ENCODE peak calls at places on chromosomes 6 and 20, in nine cellular contexts. C, O, K, W, G, Y, B, Z and V are unnamed samples.

GRCh38 chr6:15922510-15923307 is 206.2 kb upstream of the MYLIP start:
- DNase-seq in B (no peak), Y (no peak), W (no peak), G (no peak), Z (no peak), O (no peak), C (no peak), K (no peak), V (peak; percentile 53)

GRCh38 chr20:4021905-4022304 is 6.5 kb upstream of the RNF24 start:
- DNase-seq in O (no peak), B (no peak), W (no peak), Z (no peak), C (no peak), Y (no peak), K (no peak), G (no peak), V (no peak)

GRCh38 chr6:169235286-169235685 is 18.4 kb downstream of the THBS2 start:
- DNase-seq in Y (no peak), O (no peak), W (no peak), C (no peak), G (no peak), Z (no peak), K (no peak), B (no peak), V (peak; percentile 10)

GRCh38 chr6:44011350-44011925 is 115.8 kb downstream of the MRPL14 start:
- DNase-seq in B (no peak), G (no peak), K (no peak), W (no peak), Z (no peak), O (no peak), C (no peak), Y (no peak), V (no peak)

GRCh38 chr6:160254467-160255312 is 3.9 kb downstream of the SLC22A2 start:
- DNase-seq in K (peak; percentile 77), B (no peak), Z (no peak), O (no peak), W (peak; percentile 70), G (no peak), C (no peak), Y (no peak), V (no peak)

GRCh38 chr6:85602100-85602499 is 8.4 kb upstream of the SNX14 start:
- DNase-seq in C (no peak), W (no peak), G (no peak), K (no peak), Z (no peak), B (no peak), O (no peak), Y (no peak), V (no peak)

GRCh38 chr6:20718705-20719653 is 184.7 kb downstream of the CDKAL1 start:
- DNase-seq in Z (no peak), Y (no peak), O (no peak), W (no peak), G (no peak), B (no peak), K (no peak), C (no peak), V (no peak)

GRCh38 chr6:105894556-105894955 is 191.6 kb upstream of the PRDM1 start:
- DNase-seq in Y (no peak), G (no peak), K (no peak), C (no peak), B (no peak), W (no peak), Z (no peak), O (no peak), V (no peak)

GRCh38 chr6:16369108-16369507 is 130.7 kb downstream of the GMPR start:
- DNase-seq in Y (no peak), B (no peak), O (no peak), C (no peak), W (no peak), Z (no peak), K (no peak), G (no peak), V (no peak)

GRCh38 chr6:85111481-85112001 is 338.3 kb upstream of the NT5E start:
- DNase-seq in K (no peak), G (no peak), Y (peak; percentile 25), O (no peak), B (no peak), C (no peak), W (no peak), Z (no peak), V (peak; percentile 54)

GRCh38 chr6:98107801-98108200 is 726.6 kb upstream of the POU3F2 start:
- DNase-seq in C (no peak), O (no peak), K (no peak), Z (no peak), B (no peak), G (no peak), W (no peak), Y (no peak), V (no peak)

DNA sequence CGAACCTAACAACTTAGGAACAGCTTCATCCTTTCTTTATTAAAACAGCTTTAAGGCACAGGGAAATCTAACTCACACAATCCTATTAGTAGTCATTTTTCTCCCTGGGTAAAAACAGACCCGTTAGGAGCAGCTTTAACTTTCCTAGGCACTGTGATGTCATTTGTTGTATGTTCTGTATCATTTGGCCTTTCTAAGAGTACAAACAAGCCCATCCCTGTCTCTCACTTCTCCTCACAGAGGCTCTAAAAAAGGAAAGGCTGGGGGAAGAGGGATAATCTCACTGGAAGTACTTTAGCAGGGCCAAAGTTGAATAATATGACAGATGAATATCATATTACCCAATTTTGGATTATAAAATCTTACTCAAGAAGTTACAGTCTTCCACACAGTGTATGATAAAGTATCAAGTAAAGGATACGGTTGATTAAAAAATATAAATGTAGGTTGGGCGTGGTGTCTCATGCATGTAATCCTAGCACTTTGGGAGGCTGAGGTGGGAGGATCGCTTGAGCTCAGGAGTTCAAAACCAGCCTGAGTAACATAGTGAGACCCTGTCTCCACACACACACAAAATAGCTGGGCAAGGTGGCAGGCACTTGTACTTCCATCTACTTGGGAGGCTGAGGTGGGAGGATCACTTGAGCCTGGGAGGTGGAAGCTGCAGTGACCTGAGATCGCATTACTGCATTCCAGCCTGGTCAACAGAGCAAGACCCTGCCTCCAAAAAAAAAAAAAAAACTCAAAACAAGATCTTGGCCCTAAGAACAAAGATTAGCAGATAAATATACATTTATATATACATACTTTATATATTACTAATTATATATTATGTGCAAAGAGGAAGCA is 7.9 kb downstream of the NUDT3 start:
- DNase-seq in C (no peak), B (no peak), Z (no peak), O (no peak), Y (no peak), W (no peak), K (no peak), G (no peak), V (no peak)
- H3K27ac ChIP-seq in C (no peak overlapping the region), B (peak overlapping the region; percentile 57), Z (peak overlapping the region; percentile 40), O (peak overlapping the region; percentile 75), Y (peak overlapping the region; percentile 82), W (peak overlapping the region; percentile 32), K (no peak overlapping the region), G (peak overlapping the region; percentile 8), V (peak overlapping the region; percentile 69)

GRCh38 chr20:22522701-22523100 is 61.7 kb downstream of the FOXA2 start:
- DNase-seq in Y (no peak), O (no peak), Z (no peak), W (no peak), C (no peak), K (no peak), B (no peak), G (no peak), V (no peak)
- TF ChIP-seq POLR2A in Y (no peak), O (no peak), Z (no peak), W (no peak), C (no peak), K (no peak), B (no peak), G (no peak), V (no peak)

GRCh38 chr6:143772662-143773061 is 70.5 kb upstream of the LTV1 start:
- DNase-seq in K (no peak), O (no peak), G (no peak), B (no peak), C (no peak), Z (no peak), Y (no peak), W (no peak), V (no peak)

GRCh38 chr6:143773503-143773902 is 69.6 kb upstream of the LTV1 start:
- DNase-seq in G (no peak), K (no peak), Y (no peak), O (no peak), W (no peak), Z (no peak), B (no peak), C (no peak), V (no peak)

GRCh38 chr6:143774347-143774746 is 68.8 kb upstream of the LTV1 start:
- DNase-seq in O (no peak), G (no peak), B (no peak), W (no peak), K (no peak), Z (no peak), C (peak; percentile 16), Y (no peak), V (no peak)

GRCh38 chr6:143772110-143772509 is 71.0 kb upstream of the LTV1 start:
- DNase-seq in K (no peak), C (no peak), Y (no peak), O (no peak), Z (no peak), G (no peak), B (no peak), W (no peak), V (no peak)

DNA sequence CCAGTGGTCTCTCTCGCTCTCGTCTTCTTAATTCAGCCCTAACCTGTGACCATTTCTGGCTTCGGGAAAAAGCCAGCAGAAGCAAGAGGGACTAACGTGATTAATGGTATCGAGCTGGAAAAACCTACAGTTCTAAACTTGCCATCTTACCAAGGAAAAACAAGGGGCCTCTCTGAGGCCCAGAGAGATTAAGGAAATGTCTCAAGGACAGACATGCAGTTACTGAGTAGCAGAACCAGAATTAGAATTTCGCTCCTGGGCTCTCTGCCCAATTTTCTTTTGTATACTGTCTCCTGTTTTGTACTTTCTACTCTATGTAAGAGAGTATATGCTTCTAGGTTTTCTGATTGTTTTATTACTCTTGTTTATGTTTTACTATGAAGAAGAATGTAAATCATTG is 67.8 kb upstream of the LTV1 start:
- DNase-seq in K (no peak), Y (peak; percentile 35), B (no peak), Z (no peak), W (no peak), C (no peak), O (peak; percentile 88), G (no peak), V (no peak)
- H3K27ac ChIP-seq in K (no peak overlapping the region), Y (peak overlapping the region; percentile 2), B (peak overlapping the region; percentile 86), Z (no peak overlapping the region), W (peak overlapping the region; percentile 68), C (peak overlapping the region; percentile 56), O (peak overlapping the region; percentile 70), G (peak overlapping the region; percentile 38), V (peak overlapping the region; percentile 79)

GRCh38 chr20:16729565-16730460 is at the start of gene SNRPB2:
- DNase-seq in Z (peak; percentile 94), K (peak; percentile 89), G (peak; percentile 97), Y (peak; percentile 91), C (peak; percentile 91), B (peak; percentile 76), O (peak; percentile 99), W (peak; percentile 93), V (peak; percentile 91)
- TF ChIP-seq POLR2A in Z (peak; percentile 76), K (peak; percentile 71), G (no peak), Y (peak; percentile 64), C (peak; percentile 54), B (peak; percentile 73), O (no peak), W (peak; percentile 82), V (peak; percentile 57)